ENCODE peak calls at places on chromosomes 11 and 22, in six cellular contexts. A is LoVo, Z is Karpas-422, I is germinal center, X is renal cortical epithelial cell, G is H9. D is an unnamed sample.

GRCh38 chr22:37525073-37525745 is 6.0 kb upstream of the CARD10 start:
- DNase-seq in Z (no peak), X (peak), I (no peak), G (no peak), A (peak), D (no peak)

GRCh38 chr11:69249641-69250502 is 44.1 kb upstream of the MYEOV start:
- DNase-seq in X (no peak), I (no peak), Z (no peak), G (peak), A (no peak), D (no peak)

GRCh38 chr11:103547009-103547408 is 437.8 kb downstream of the DYNC2H1 start:
- DNase-seq in Z (no peak), I (no peak), X (no peak), A (no peak), G (no peak), D (no peak)

GRCh38 chr22:18970180-18970947 is 34.3 kb upstream of the PRODH start:
- DNase-seq in G (peak), X (no peak), Z (no peak), I (no peak), A (peak), D (no peak)

GRCh38 chr11:57649826-57650738 is at the start of gene YPEL4:
- DNase-seq in I (no peak), A (peak), G (peak), X (peak), Z (no peak), D (peak)

GRCh38 chr11:128735935-128736610 is 42.2 kb downstream of the FLI1 start:
- DNase-seq in G (no peak), I (peak), Z (no peak), X (no peak), A (no peak), D (no peak)

GRCh38 chr22:24416611-24417010 is 10.8 kb upstream of the ADORA2A start:
- DNase-seq in X (no peak), A (no peak), G (no peak), Z (no peak), I (no peak), D (no peak)

GRCh38 chr11:79314906-79315689 is 125.7 kb downstream of the TENM4 start:
- DNase-seq in A (peak), Z (no peak), G (peak), I (no peak), X (peak), D (no peak)

GRCh38 chr11:60343094-60343704 is 16.1 kb downstream of the MS4A6E start:
- DNase-seq in Z (peak), G (no peak), I (peak), X (peak), A (peak), D (no peak)

GRCh38 chr11:64340671-64341335 is 799 bp downstream of the CCDC88B start:
- DNase-seq in A (no peak), I (peak), Z (peak), X (no peak), G (peak), D (no peak)

GRCh38 chr11:67357831-67358555 is 4.6 kb upstream of the POLD4 start:
- DNase-seq in Z (peak), X (peak), G (no peak), A (no peak), I (no peak), D (no peak)

GRCh38 chr11:112222303-112222702 is 3.9 kb upstream of the PTS start:
- DNase-seq in A (no peak), Z (no peak), I (no peak), X (no peak), G (no peak), D (no peak)

GRCh38 chr11:128042290-128042751 is 545.0 kb downstream of the ETS1 start:
- DNase-seq in X (peak), Z (no peak), I (no peak), G (no peak), A (no peak), D (no peak)

GRCh38 chr11:126197277-126197939 is 14.0 kb downstream of the RPUSD4 start:
- DNase-seq in G (no peak), Z (no peak), A (peak), I (no peak), X (peak), D (no peak)

GRCh38 chr11:61270354-61271070 is 24.6 kb downstream of the VWCE start:
- DNase-seq in I (no peak), A (no peak), X (peak), G (no peak), Z (no peak), D (no peak)

GRCh38 chr11:58498464-58498863 is 9.4 kb downstream of the OR5B21 start:
- DNase-seq in I (no peak), Z (no peak), X (no peak), G (no peak), A (no peak), D (no peak)

GRCh38 chr11:45848654-45849081 is 1.4 kb downstream of the CRY2 start:
- DNase-seq in X (peak), Z (no peak), G (no peak), A (no peak), I (no peak), D (no peak)

GRCh38 chr11:77071671-77072605 is 5.2 kb downstream of the CAPN5 start:
- DNase-seq in I (no peak), A (no peak), G (peak), X (no peak), Z (no peak), D (peak)

GRCh38 chr11:114166897-114167323 is 107.4 kb downstream of the ZBTB16 start:
- DNase-seq in G (no peak), A (peak), Z (no peak), I (no peak), X (peak), D (peak)

GRCh38 chr11:74748211-74749126 is at the start of gene RNF169:
- DNase-seq in I (peak), Z (peak), G (peak), X (peak), A (peak), D (peak)

GRCh38 chr11:117256573-117256972 is 24.1 kb downstream of the RNF214 start:
- DNase-seq in I (no peak), X (no peak), Z (no peak), G (no peak), A (no peak), D (no peak)

GRCh38 chr11:65435981-65436411 is 13.4 kb downstream of the NEAT1 start:
- DNase-seq in X (no peak), A (no peak), G (no peak), I (no peak), Z (peak), D (peak)

GRCh38 chr22:32255217-32255616 is at the start of gene SLC5A4:
- DNase-seq in X (no peak), I (no peak), Z (no peak), A (no peak), G (no peak), D (no peak)

GRCh38 chr11:11036185-11037161 is 178.6 kb upstream of the ZBED5 start:
- DNase-seq in Z (peak), X (peak), I (peak), A (peak), G (peak), D (peak)